ENCODE peak calls at places on chromosomes 11 and 22, in nine cellular contexts. O is colonic mucosa; Q is cardiac fibroblast; D is NCI-H1930; R is ovary; J is T follicular helper cell; G is stimulated activated naive CD8-positive, alpha-beta T cell treated with anti-CD3 and anti-CD28 coated beads, Interleukin-15, Interleukin-2, amounts not matched to agents 100 U/mL and 50 U/mL, for 24 hours; P is HTR-8/SVneo; I is activated CD4-positive, alpha-beta T cell treated with anti-CD3 and anti-CD28 coated beads, Interleukin-2, amount 50 U/mL, for 4 hours. Z is an unnamed sample.

GRCh38 chr11:114774599-114775365 is 96.5 kb downstream of the NXPE2 start:
- DNase-seq in O (peak), Q (peak), D (peak), R (no peak), J (no peak), G (no peak), P (peak), I (no peak), Z (peak)

GRCh38 chr11:33375236-33375635 is 118.1 kb downstream of the HIPK3 start:
- DNase-seq in O (no peak), Q (no peak), D (no peak), R (no peak), J (no peak), G (no peak), P (no peak), I (no peak), Z (no peak)

GRCh38 chr11:134223066-134223465 is 701 bp downstream of the NCAPD3 start:
- DNase-seq in O (peak), Q (no peak), D (no peak), R (no peak), J (no peak), G (peak), P (no peak), I (no peak), Z (peak)

GRCh38 chr11:57203359-57203758 is 21.6 kb downstream of the LRRC55 start:
- DNase-seq in O (peak), Q (peak), D (no peak), R (no peak), J (no peak), G (no peak), P (no peak), I (no peak), Z (no peak)

GRCh38 chr11:2581151-2581930 is 118.5 kb downstream of the KCNQ1OT1 start:
- DNase-seq in O (no peak), Q (no peak), D (no peak), R (peak), J (no peak), G (no peak), P (no peak), I (no peak), Z (no peak)

GRCh38 chr22:19679476-19680099 is 34.7 kb upstream of the SEPTIN5 start:
- DNase-seq in O (peak), Q (peak), D (no peak), R (peak), J (peak), G (peak), P (peak), I (peak), Z (peak)

GRCh38 chr11:117045956-117046355 is 52.3 kb downstream of the SIK3 start:
- DNase-seq in O (no peak), Q (peak), D (no peak), R (no peak), J (no peak), G (no peak), P (no peak), I (no peak), Z (no peak)

GRCh38 chr11:26849009-26849408 is 127.1 kb upstream of the SLC5A12 start:
- DNase-seq in O (no peak), Q (peak), D (no peak), R (no peak), J (no peak), G (no peak), P (no peak), I (no peak), Z (no peak)

GRCh38 chr11:131985769-131986393 is 615.5 kb downstream of the NTM start:
- DNase-seq in O (no peak), Q (no peak), D (no peak), R (no peak), J (no peak), G (no peak), P (no peak), I (no peak), Z (no peak)

GRCh38 chr11:93817426-93818348 is 32.7 kb downstream of the VSTM5 start:
- DNase-seq in O (no peak), Q (no peak), D (no peak), R (no peak), J (no peak), G (no peak), P (no peak), I (no peak), Z (peak)

GRCh38 chr22:30079952-30080533 is at the start of gene HORMAD2:
- DNase-seq in O (no peak), Q (peak), D (no peak), R (no peak), J (no peak), G (no peak), P (no peak), I (no peak), Z (peak)

GRCh38 chr22:23270798-23271596 is 90.7 kb downstream of the BCR start:
- DNase-seq in O (no peak), Q (no peak), D (no peak), R (no peak), J (no peak), G (no peak), P (no peak), I (no peak), Z (no peak)

GRCh38 chr11:62574363-62575057 is 819 bp upstream of the EEF1G start:
- DNase-seq in O (peak), Q (peak), D (no peak), R (peak), J (no peak), G (peak), P (peak), I (no peak), Z (peak)

GRCh38 chr11:134535029-134536025 is 123.3 kb upstream of the B3GAT1 start:
- DNase-seq in O (no peak), Q (no peak), D (no peak), R (no peak), J (no peak), G (no peak), P (no peak), I (no peak), Z (no peak)

GRCh38 chr11:85663080-85663729 is 1.7 kb downstream of the CREBZF start:
- DNase-seq in O (no peak), Q (no peak), D (no peak), R (no peak), J (no peak), G (no peak), P (no peak), I (no peak), Z (no peak)

GRCh38 chr11:86070435-86071056 is 1.7 kb upstream of the PICALM start:
- DNase-seq in O (no peak), Q (peak), D (no peak), R (no peak), J (no peak), G (no peak), P (no peak), I (no peak), Z (no peak)

GRCh38 chr22:43218786-43219185 is 31.9 kb upstream of the TTLL12 start:
- DNase-seq in O (no peak), Q (no peak), D (no peak), R (no peak), J (no peak), G (no peak), P (no peak), I (no peak), Z (no peak)

Z was measured in trophoblast cell.